ENCODE peak calls at places on chromosome 9, in eight cellular contexts. One of them, this sample, is unnamed.

GRCh38 chr9:76891279-76891678 is 14.6 kb downstream of the PRUNE2 start:
- DNase-seq in uterus: no peak
- DNase-seq in body of pancreas: no peak
- DNase-seq in HepG2: no peak
- DNase-seq in GM12892: no peak
- DNase-seq in H54: no peak
- DNase-seq in sigmoid colon: no peak
- DNase-seq in GM12878: no peak
- DNase-seq in this sample: no peak

GRCh38 chr9:117782931-117783788 is 79.0 kb downstream of the TLR4 start:
- DNase-seq in HepG2: peak
- DNase-seq in H54: peak
- DNase-seq in GM12878: peak
- DNase-seq in uterus: peak
- DNase-seq in sigmoid colon: peak
- DNase-seq in body of pancreas: peak
- DNase-seq in GM12892: no peak
- DNase-seq in this sample: peak

GRCh38 chr9:72442212-72442607 is 77.2 kb upstream of the ZFAND5 start:
- DNase-seq in GM12892: no peak
- DNase-seq in uterus: no peak
- DNase-seq in body of pancreas: no peak
- DNase-seq in HepG2: peak
- DNase-seq in sigmoid colon: no peak
- DNase-seq in GM12878: no peak
- DNase-seq in H54: peak
- DNase-seq in this sample: no peak

GRCh38 chr9:16246785-16247184 is 623.7 kb downstream of the BNC2 start:
- DNase-seq in GM12892: no peak
- DNase-seq in GM12878: no peak
- DNase-seq in H54: no peak
- DNase-seq in body of pancreas: no peak
- DNase-seq in HepG2: no peak
- DNase-seq in sigmoid colon: no peak
- DNase-seq in uterus: no peak
- DNase-seq in this sample: no peak

GRCh38 chr9:34443533-34443932 is 14.8 kb downstream of the FAM219A start:
- DNase-seq in GM12892: no peak
- DNase-seq in HepG2: no peak
- DNase-seq in body of pancreas: no peak
- DNase-seq in H54: no peak
- DNase-seq in GM12878: no peak
- DNase-seq in sigmoid colon: no peak
- DNase-seq in uterus: no peak
- DNase-seq in this sample: no peak

GRCh38 chr9:92807757-92808725 is 43.4 kb upstream of the BICD2 start:
- DNase-seq in body of pancreas: no peak
- DNase-seq in GM12892: no peak
- DNase-seq in H54: no peak
- DNase-seq in sigmoid colon: no peak
- DNase-seq in HepG2: no peak
- DNase-seq in uterus: no peak
- DNase-seq in GM12878: no peak
- DNase-seq in this sample: no peak

GRCh38 chr9:95171001-95171400 is 146.5 kb downstream of the FANCC start:
- DNase-seq in H54: no peak
- DNase-seq in body of pancreas: no peak
- DNase-seq in GM12892: no peak
- DNase-seq in GM12878: peak
- DNase-seq in sigmoid colon: no peak
- DNase-seq in HepG2: no peak
- DNase-seq in uterus: no peak
- DNase-seq in this sample: no peak

GRCh38 chr9:96649620-96650323 is 5.3 kb downstream of the PRXL2C start:
- DNase-seq in uterus: no peak
- DNase-seq in GM12878: no peak
- DNase-seq in GM12892: no peak
- DNase-seq in sigmoid colon: no peak
- DNase-seq in body of pancreas: no peak
- DNase-seq in H54: no peak
- DNase-seq in HepG2: no peak
- DNase-seq in this sample: no peak

GRCh38 chr9:13791816-13792215 is 512.3 kb upstream of the MPDZ start:
- DNase-seq in HepG2: peak
- DNase-seq in H54: no peak
- DNase-seq in body of pancreas: no peak
- DNase-seq in GM12878: no peak
- DNase-seq in uterus: no peak
- DNase-seq in sigmoid colon: no peak
- DNase-seq in GM12892: no peak
- DNase-seq in this sample: no peak

GRCh38 chr9:101354143-101354764 is 30.6 kb downstream of the BAAT start:
- DNase-seq in body of pancreas: no peak
- DNase-seq in uterus: no peak
- DNase-seq in GM12892: no peak
- DNase-seq in sigmoid colon: no peak
- DNase-seq in GM12878: no peak
- DNase-seq in HepG2: peak
- DNase-seq in H54: no peak
- DNase-seq in this sample: no peak

GRCh38 chr9:89448821-89449220 is 49.1 kb downstream of the SEMA4D start:
- DNase-seq in GM12878: no peak
- DNase-seq in sigmoid colon: no peak
- DNase-seq in HepG2: no peak
- DNase-seq in uterus: no peak
- DNase-seq in body of pancreas: no peak
- DNase-seq in GM12892: no peak
- DNase-seq in H54: no peak
- DNase-seq in this sample: no peak

GRCh38 chr9:85213650-85214607 is 527.8 kb downstream of the AGTPBP1 start:
- DNase-seq in GM12878: no peak
- DNase-seq in HepG2: no peak
- DNase-seq in H54: no peak
- DNase-seq in sigmoid colon: no peak
- DNase-seq in uterus: no peak
- DNase-seq in GM12892: no peak
- DNase-seq in body of pancreas: no peak
- DNase-seq in this sample: no peak

GRCh38 chr9:128286435-128286834 is 10.4 kb downstream of the SWI5 start:
- DNase-seq in HepG2: no peak
- DNase-seq in GM12892: no peak
- DNase-seq in H54: no peak
- DNase-seq in GM12878: no peak
- DNase-seq in body of pancreas: no peak
- DNase-seq in sigmoid colon: no peak
- DNase-seq in uterus: no peak
- DNase-seq in this sample: peak

GRCh38 chr9:106799146-106799545 is 63.8 kb upstream of the ZNF462 start:
- DNase-seq in H54: peak
- DNase-seq in sigmoid colon: no peak
- DNase-seq in GM12892: no peak
- DNase-seq in uterus: no peak
- DNase-seq in GM12878: no peak
- DNase-seq in body of pancreas: no peak
- DNase-seq in HepG2: peak
- DNase-seq in this sample: no peak

GRCh38 chr9:86519216-86519615 is 165.0 kb upstream of the TUT7 start:
- DNase-seq in uterus: no peak
- DNase-seq in GM12892: no peak
- DNase-seq in H54: no peak
- DNase-seq in HepG2: no peak
- DNase-seq in body of pancreas: no peak
- DNase-seq in sigmoid colon: no peak
- DNase-seq in GM12878: no peak
- DNase-seq in this sample: no peak

GRCh38 chr9:130681769-130682489 is 11.7 kb upstream of the EXOSC2 start:
- DNase-seq in sigmoid colon: no peak
- DNase-seq in body of pancreas: no peak
- DNase-seq in HepG2: no peak
- DNase-seq in GM12878: no peak
- DNase-seq in GM12892: no peak
- DNase-seq in uterus: no peak
- DNase-seq in H54: peak
- DNase-seq in this sample: no peak

GRCh38 chr9:36895744-36896260 is 138.3 kb downstream of the PAX5 start:
- DNase-seq in GM12892: no peak
- DNase-seq in HepG2: no peak
- DNase-seq in H54: no peak
- DNase-seq in sigmoid colon: peak
- DNase-seq in body of pancreas: no peak
- DNase-seq in GM12878: no peak
- DNase-seq in uterus: no peak
- DNase-seq in this sample: no peak

DNA sequence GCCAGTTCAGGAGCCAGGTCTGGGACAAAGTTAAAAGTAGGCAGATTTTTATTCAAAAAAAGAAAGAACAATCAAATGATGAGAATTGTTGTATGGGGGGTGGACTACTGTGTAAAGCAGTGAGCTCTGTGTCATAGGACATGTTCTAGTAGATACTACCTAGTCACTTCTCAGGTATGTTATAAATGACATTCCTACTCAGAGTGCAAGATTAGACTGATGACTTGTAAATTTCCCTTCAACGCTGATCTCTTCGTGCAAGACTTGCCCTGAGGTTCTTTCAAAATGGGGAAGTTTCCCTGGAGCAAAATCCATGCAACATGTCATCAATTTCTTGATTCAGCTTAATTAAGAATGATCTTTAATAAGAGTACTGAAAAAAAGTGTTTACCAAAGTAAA is 175.1 kb downstream of the RORB start:
- DNase-seq in GM12878: no peak
- DNase-seq in body of pancreas: no peak
- DNase-seq in uterus: no peak
- DNase-seq in H54: no peak
- DNase-seq in sigmoid colon: no peak
- DNase-seq in GM12892: no peak
- DNase-seq in HepG2: no peak
- DNase-seq in this sample: no peak
- TF ChIP-seq POLR2A in GM12878: no peak
- TF ChIP-seq POLR2A in body of pancreas: no peak
- TF ChIP-seq POLR2A in uterus: no peak
- TF ChIP-seq POLR2A in H54: no peak
- TF ChIP-seq POLR2A in sigmoid colon: no peak
- TF ChIP-seq POLR2A in GM12892: no peak
- TF ChIP-seq POLR2A in HepG2: no peak
- TF ChIP-seq POLR2A in this sample: no peak

GRCh38 chr9:22446950-22447606 is 454 bp downstream of the DMRTA1 start:
- DNase-seq in H54: peak
- DNase-seq in uterus: peak
- DNase-seq in GM12892: peak
- DNase-seq in HepG2: no peak
- DNase-seq in GM12878: no peak
- DNase-seq in sigmoid colon: peak
- DNase-seq in body of pancreas: peak
- DNase-seq in this sample: no peak
- TF ChIP-seq POLR2A in H54: no peak
- TF ChIP-seq POLR2A in uterus: no peak
- TF ChIP-seq POLR2A in GM12892: no peak
- TF ChIP-seq POLR2A in HepG2: no peak
- TF ChIP-seq POLR2A in GM12878: no peak
- TF ChIP-seq POLR2A in sigmoid colon: no peak
- TF ChIP-seq POLR2A in body of pancreas: peak
- TF ChIP-seq POLR2A in this sample: no peak

DNA sequence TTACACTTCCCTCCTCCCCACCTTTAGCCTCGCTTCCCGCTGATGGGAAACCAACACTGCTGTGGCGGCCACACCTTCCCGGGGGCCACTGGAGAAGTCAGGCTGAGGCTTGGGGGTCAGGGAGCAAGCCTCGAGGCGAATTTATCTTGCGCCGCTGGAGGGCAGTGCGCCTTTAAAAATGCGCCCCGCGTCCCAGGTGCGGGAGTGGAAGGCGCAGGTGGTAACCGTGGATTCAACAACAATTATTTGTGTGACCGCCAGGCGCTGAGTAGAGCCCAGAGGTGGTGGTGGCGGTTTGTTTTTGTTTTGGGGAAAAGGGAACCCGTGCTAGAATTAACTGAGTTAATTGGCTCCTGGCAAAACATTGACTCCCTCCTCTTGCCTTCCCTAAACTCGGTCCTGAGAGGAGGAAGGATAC is 1.1 kb downstream of the CFAP77 start:
- DNase-seq in GM12878: no peak
- DNase-seq in uterus: peak
- DNase-seq in HepG2: peak
- DNase-seq in H54: peak
- DNase-seq in body of pancreas: peak
- DNase-seq in sigmoid colon: no peak
- DNase-seq in GM12892: peak
- DNase-seq in this sample: peak
- TF ChIP-seq POLR2A in GM12878: no peak
- TF ChIP-seq POLR2A in uterus: no peak
- TF ChIP-seq POLR2A in HepG2: no peak
- TF ChIP-seq POLR2A in H54: no peak
- TF ChIP-seq POLR2A in body of pancreas: no peak
- TF ChIP-seq POLR2A in sigmoid colon: no peak
- TF ChIP-seq POLR2A in GM12892: no peak
- TF ChIP-seq POLR2A in this sample: no peak

DNA sequence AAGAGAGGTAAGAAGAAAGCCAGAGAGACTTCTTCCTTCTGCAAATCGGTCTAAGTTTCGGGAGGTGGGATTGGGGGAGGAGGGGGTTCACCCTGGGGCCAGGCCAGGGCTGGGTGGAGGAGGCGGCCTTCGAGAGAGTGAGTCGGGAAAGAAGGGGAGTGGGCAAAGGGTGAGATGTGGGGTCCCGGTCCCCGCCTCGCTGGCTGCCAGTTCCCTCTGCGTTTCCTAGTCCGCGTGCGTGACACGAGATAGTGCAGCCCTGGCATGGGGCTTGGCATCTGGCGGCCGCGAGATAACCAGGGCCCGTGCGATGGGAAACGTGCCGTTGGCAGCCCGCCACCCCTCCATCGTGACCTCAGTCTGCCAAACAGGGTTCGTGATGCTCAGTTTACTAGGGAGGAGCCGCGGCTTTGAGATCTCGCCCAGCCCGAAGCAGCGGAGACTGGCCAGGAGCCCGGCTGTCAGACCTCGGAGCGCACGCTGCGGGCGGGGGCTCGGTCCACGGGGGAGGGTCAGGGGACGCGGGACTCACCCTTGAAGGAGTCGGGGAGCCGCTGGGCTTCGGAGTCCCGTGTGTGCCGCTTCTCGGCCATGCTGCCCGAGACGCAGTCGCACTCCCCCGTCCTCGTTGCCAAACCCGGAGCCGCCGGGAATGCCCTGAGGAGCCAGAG is at the start of gene STOM:
- DNase-seq in H54: peak
- DNase-seq in HepG2: peak
- DNase-seq in uterus: peak
- DNase-seq in GM12892: no peak
- DNase-seq in GM12878: no peak
- DNase-seq in sigmoid colon: peak
- DNase-seq in body of pancreas: peak
- DNase-seq in this sample: peak
- TF ChIP-seq POLR2A in H54: peak
- TF ChIP-seq POLR2A in HepG2: peak
- TF ChIP-seq POLR2A in uterus: peak
- TF ChIP-seq POLR2A in GM12892: peak
- TF ChIP-seq POLR2A in GM12878: peak
- TF ChIP-seq POLR2A in sigmoid colon: peak
- TF ChIP-seq POLR2A in body of pancreas: peak
- TF ChIP-seq POLR2A in this sample: peak